ENCODE peak calls at places on chromosome 10, in four cellular contexts. U, T, B and L are unnamed samples.

GRCh38 chr10:30207485-30208052 is 141.5 kb downstream of the MTPAP start:
- ATAC-seq in T (no peak), B (no peak), U (no peak), L (peak; percentile 12)

GRCh38 chr10:12687996-12688395 is 313.5 kb downstream of the CCDC3 start:
- ATAC-seq in T (no peak), B (peak; percentile 42), U (no peak), L (no peak)

GRCh38 chr10:73537288-73537687 is 41.5 kb upstream of the PPP3CB start:
- ATAC-seq in U (peak; percentile 53), B (no peak), T (peak; percentile 47), L (no peak)

GRCh38 chr10:20170661-20171060 is 354.4 kb downstream of the PLXDC2 start:
- ATAC-seq in T (no peak), B (no peak), U (no peak), L (no peak)

GRCh38 chr10:63537511-63537910 is 16.3 kb downstream of the REEP3 start:
- ATAC-seq in B (no peak), T (peak; percentile 70), U (no peak), L (no peak)

GRCh38 chr10:5465976-5466450 is 33.4 kb downstream of the CALML5 start:
- ATAC-seq in T (peak; percentile 8), U (no peak), B (no peak), L (no peak)

GRCh38 chr10:97117372-97117771 is 68.4 kb downstream of the SLIT1 start:
- ATAC-seq in T (no peak), U (no peak), B (peak; percentile 50), L (no peak)

GRCh38 chr10:31467791-31468535 is 148.9 kb downstream of the ZEB1 start:
- ATAC-seq in U (no peak), T (no peak), B (peak; percentile 91), L (no peak)

GRCh38 chr10:29850371-29850770 is 209.0 kb downstream of the JCAD start:
- ATAC-seq in T (no peak), B (no peak), U (no peak), L (no peak)

GRCh38 chr10:124657806-124658205 is 86.4 kb downstream of the FAM53B start:
- ATAC-seq in B (peak; percentile 16), U (peak; percentile 40), T (no peak), L (peak; percentile 78)

GRCh38 chr10:116070743-116071320 is 202.2 kb downstream of the GFRA1 start:
- ATAC-seq in T (no peak), U (no peak), B (peak; percentile 28), L (no peak)

GRCh38 chr10:14553434-14553833 is 221.3 kb downstream of the FAM107B start:
- ATAC-seq in B (no peak), U (peak; percentile 59), T (no peak), L (no peak)

GRCh38 chr10:119006451-119007210 is 22.9 kb upstream of the NANOS1 start:
- ATAC-seq in T (peak; percentile 49), U (no peak), B (peak; percentile 87), L (peak; percentile 20)

GRCh38 chr10:118800920-118801319 is 46.1 kb upstream of the CACUL1 start:
- ATAC-seq in U (no peak), B (peak; percentile 77), T (peak; percentile 72), L (no peak)

GRCh38 chr10:132469197-132469942 is 68.2 kb upstream of the INPP5A start:
- ATAC-seq in U (no peak), B (peak; percentile 28), T (no peak), L (no peak)